ENCODE peak calls at places on chromosomes 11 and 22, in seven cellular contexts. W, M, D, X, P, T and B are unnamed samples.

GRCh38 chr11:20031155-20032001 is 128.9 kb downstream of the DBX1 start:
- DNase-seq in W (peak), M (no peak), D (no peak), X (no peak), P (peak), T (peak), B (no peak)

GRCh38 chr11:109929308-109929707 is 163.9 kb upstream of the ZC3H12C start:
- DNase-seq in W (no peak), M (no peak), D (no peak), X (no peak), P (no peak), T (no peak), B (no peak)

GRCh38 chr22:31102441-31103081 is 4.8 kb downstream of the SELENOM start:
- DNase-seq in W (peak), M (no peak), D (peak), X (no peak), P (no peak), T (peak), B (no peak)

GRCh38 chr22:36329217-36330078 is 58.3 kb downstream of the MYH9 start:
- DNase-seq in W (peak), M (peak), D (peak), X (peak), P (peak), T (peak), B (no peak)

GRCh38 chr11:118015385-118015841 is 29.2 kb downstream of the IL10RA start:
- DNase-seq in W (no peak), M (no peak), D (no peak), X (no peak), P (no peak), T (no peak), B (no peak)

GRCh38 chr11:23078289-23078971 is 218.2 kb upstream of the CCDC179 start:
- DNase-seq in W (peak), M (no peak), D (peak), X (no peak), P (no peak), T (peak), B (no peak)

GRCh38 chr22:46329616-46330015 is 5.9 kb upstream of the TRMU start:
- DNase-seq in W (no peak), M (no peak), D (no peak), X (no peak), P (no peak), T (no peak), B (no peak)

GRCh38 chr22:19819209-19819910 is 35.3 kb downstream of the GNB1L start:
- DNase-seq in W (no peak), M (no peak), D (no peak), X (no peak), P (no peak), T (no peak), B (no peak)

GRCh38 chr11:69040581-69041260 is 8.0 kb upstream of the TPCN2 start:
- DNase-seq in W (peak), M (no peak), D (peak), X (no peak), P (peak), T (peak), B (no peak)

GRCh38 chr11:123251656-123252344 is 56.8 kb upstream of the CLMP start:
- DNase-seq in W (peak), M (no peak), D (no peak), X (no peak), P (no peak), T (peak), B (peak)

GRCh38 chr22:45627489-45628233 is 44.0 kb upstream of the ATXN10 start:
- DNase-seq in W (no peak), M (no peak), D (no peak), X (no peak), P (no peak), T (peak), B (no peak)

GRCh38 chr11:66126808-66127555 is 56.9 kb downstream of the PACS1 start:
- DNase-seq in W (peak), M (peak), D (no peak), X (peak), P (peak), T (peak), B (peak)

GRCh38 chr11:63814383-63814736 is 1.1 kb downstream of the SPINDOC start:
- DNase-seq in W (peak), M (no peak), D (no peak), X (no peak), P (no peak), T (peak), B (no peak)

GRCh38 chr22:37690901-37691504 is 4.9 kb downstream of the NOL12 start:
- DNase-seq in W (no peak), M (no peak), D (no peak), X (no peak), P (no peak), T (no peak), B (no peak)

GRCh38 chr11:46493786-46494185 is 100.0 kb downstream of the AMBRA1 start:
- DNase-seq in W (peak), M (no peak), D (no peak), X (no peak), P (no peak), T (no peak), B (no peak)

GRCh38 chr22:41001722-41002122 is 50.5 kb downstream of the RBX1 start:
- DNase-seq in W (peak), M (no peak), D (no peak), X (no peak), P (peak), T (peak), B (no peak)

GRCh38 chr11:61896665-61897386 is 5.5 kb upstream of the FADS3 start:
- DNase-seq in W (no peak), M (no peak), D (no peak), X (no peak), P (no peak), T (no peak), B (no peak)

GRCh38 chr11:45889966-45890365 is 4.5 kb downstream of the MAPK8IP1 start:
- DNase-seq in W (no peak), M (no peak), D (no peak), X (no peak), P (no peak), T (no peak), B (no peak)

GRCh38 chr22:27434898-27435297 is 366.7 kb downstream of the MN1 start:
- DNase-seq in W (no peak), M (no peak), D (no peak), X (no peak), P (no peak), T (no peak), B (no peak)

GRCh38 chr11:115215694-115216615 is 288.3 kb downstream of the CADM1 start:
- DNase-seq in W (no peak), M (no peak), D (no peak), X (no peak), P (no peak), T (peak), B (no peak)

GRCh38 chr11:69080361-69080973 is 31.7 kb downstream of the TPCN2 start:
- DNase-seq in W (peak), M (no peak), D (no peak), X (no peak), P (no peak), T (no peak), B (no peak)

GRCh38 chr11:122981388-122982264 is at the start of gene BSX:
- DNase-seq in W (peak), M (peak), D (no peak), X (no peak), P (peak), T (peak), B (no peak)

GRCh38 chr11:118238947-118239346 is 13.2 kb downstream of the MPZL3 start:
- DNase-seq in W (no peak), M (no peak), D (no peak), X (no peak), P (no peak), T (no peak), B (no peak)

GRCh38 chr11:68481579-68482240 is 21.2 kb downstream of the PPP6R3 start:
- DNase-seq in W (no peak), M (no peak), D (no peak), X (no peak), P (no peak), T (no peak), B (no peak)

GRCh38 chr22:33811686-33812085 is 108.6 kb downstream of the LARGE1 start:
- DNase-seq in W (peak), M (no peak), D (no peak), X (no peak), P (no peak), T (peak), B (no peak)

GRCh38 chr11:35641206-35641885 is 21.2 kb upstream of the TRIM44 start:
- DNase-seq in W (no peak), M (no peak), D (no peak), X (no peak), P (no peak), T (no peak), B (no peak)

GRCh38 chr11:67033661-67034166 is 10.8 kb downstream of the SYT12 start:
- DNase-seq in W (peak), M (no peak), D (peak), X (no peak), P (peak), T (peak), B (no peak)